ENCODE peak calls at places on chromosomes 7 and 10, in seven cellular contexts. One of them, this sample, is unnamed.

GRCh38 chr7:98556288-98556687 is 60.8 kb upstream of the NPTX2 start:
- DNase-seq in substantia nigra: no peak
- DNase-seq in caudate nucleus: no peak
- DNase-seq in IMR-90: no peak
- DNase-seq in SJSA1: no peak
- DNase-seq in uterus: no peak
- DNase-seq in aorta: no peak
- DNase-seq in this sample: no peak

GRCh38 chr10:46522295-46523118 is 34.0 kb downstream of the GPRIN2 start:
- DNase-seq in caudate nucleus: no peak
- DNase-seq in SJSA1: no peak
- DNase-seq in IMR-90: no peak
- DNase-seq in uterus: no peak
- DNase-seq in substantia nigra: no peak
- DNase-seq in aorta: peak
- DNase-seq in this sample: no peak

GRCh38 chr7:80644054-80644453 is 5.6 kb downstream of the CD36 start:
- DNase-seq in SJSA1: no peak
- DNase-seq in aorta: no peak
- DNase-seq in substantia nigra: no peak
- DNase-seq in IMR-90: no peak
- DNase-seq in caudate nucleus: no peak
- DNase-seq in uterus: no peak
- DNase-seq in this sample: no peak

GRCh38 chr10:79320785-79321493 is 26.3 kb upstream of the PPIF start:
- DNase-seq in IMR-90: peak
- DNase-seq in uterus: no peak
- DNase-seq in caudate nucleus: no peak
- DNase-seq in substantia nigra: no peak
- DNase-seq in SJSA1: peak
- DNase-seq in aorta: no peak
- DNase-seq in this sample: no peak

GRCh38 chr10:91974960-91975359 is 51.4 kb downstream of the BTAF1 start:
- DNase-seq in substantia nigra: no peak
- DNase-seq in uterus: no peak
- DNase-seq in IMR-90: peak
- DNase-seq in caudate nucleus: no peak
- DNase-seq in aorta: no peak
- DNase-seq in SJSA1: peak
- DNase-seq in this sample: no peak

GRCh38 chr10:132386419-132386831 is 10.6 kb upstream of the PWWP2B start:
- DNase-seq in substantia nigra: no peak
- DNase-seq in caudate nucleus: no peak
- DNase-seq in uterus: peak
- DNase-seq in IMR-90: no peak
- DNase-seq in SJSA1: no peak
- DNase-seq in aorta: peak
- DNase-seq in this sample: peak

GRCh38 chr7:106535234-106536026 is 125.5 kb downstream of the CCDC71L start:
- DNase-seq in aorta: no peak
- DNase-seq in IMR-90: no peak
- DNase-seq in caudate nucleus: no peak
- DNase-seq in SJSA1: no peak
- DNase-seq in substantia nigra: no peak
- DNase-seq in uterus: no peak
- DNase-seq in this sample: no peak

GRCh38 chr10:14384096-14384730 is 53.5 kb upstream of the FRMD4A start:
- DNase-seq in substantia nigra: no peak
- DNase-seq in IMR-90: peak
- DNase-seq in uterus: no peak
- DNase-seq in caudate nucleus: no peak
- DNase-seq in SJSA1: no peak
- DNase-seq in aorta: no peak
- DNase-seq in this sample: no peak

GRCh38 chr7:66697451-66698438 is 42.8 kb upstream of the RABGEF1 start:
- DNase-seq in caudate nucleus: peak
- DNase-seq in SJSA1: no peak
- DNase-seq in uterus: peak
- DNase-seq in aorta: peak
- DNase-seq in substantia nigra: peak
- DNase-seq in IMR-90: peak
- DNase-seq in this sample: no peak

GRCh38 chr10:110802090-110802489 is 69.6 kb upstream of the PDCD4 start:
- DNase-seq in SJSA1: peak
- DNase-seq in substantia nigra: no peak
- DNase-seq in aorta: no peak
- DNase-seq in uterus: no peak
- DNase-seq in caudate nucleus: no peak
- DNase-seq in IMR-90: peak
- DNase-seq in this sample: no peak

GRCh38 chr10:87544750-87545149 is 40.1 kb downstream of the MINPP1 start:
- DNase-seq in SJSA1: no peak
- DNase-seq in uterus: no peak
- DNase-seq in caudate nucleus: no peak
- DNase-seq in substantia nigra: no peak
- DNase-seq in aorta: no peak
- DNase-seq in IMR-90: no peak
- DNase-seq in this sample: no peak

GRCh38 chr10:127563718-127564553 is 14.8 kb downstream of the NPS start:
- DNase-seq in substantia nigra: no peak
- DNase-seq in SJSA1: peak
- DNase-seq in IMR-90: no peak
- DNase-seq in aorta: no peak
- DNase-seq in caudate nucleus: no peak
- DNase-seq in uterus: no peak
- DNase-seq in this sample: no peak

GRCh38 chr7:78134256-78134655 is 335.7 kb downstream of the PHTF2 start:
- DNase-seq in SJSA1: peak
- DNase-seq in IMR-90: peak
- DNase-seq in substantia nigra: no peak
- DNase-seq in caudate nucleus: no peak
- DNase-seq in uterus: no peak
- DNase-seq in aorta: no peak
- DNase-seq in this sample: no peak

GRCh38 chr10:12937527-12937926 is 64.0 kb downstream of the CCDC3 start:
- DNase-seq in IMR-90: no peak
- DNase-seq in aorta: no peak
- DNase-seq in uterus: no peak
- DNase-seq in caudate nucleus: no peak
- DNase-seq in SJSA1: no peak
- DNase-seq in substantia nigra: no peak
- DNase-seq in this sample: no peak

DNA sequence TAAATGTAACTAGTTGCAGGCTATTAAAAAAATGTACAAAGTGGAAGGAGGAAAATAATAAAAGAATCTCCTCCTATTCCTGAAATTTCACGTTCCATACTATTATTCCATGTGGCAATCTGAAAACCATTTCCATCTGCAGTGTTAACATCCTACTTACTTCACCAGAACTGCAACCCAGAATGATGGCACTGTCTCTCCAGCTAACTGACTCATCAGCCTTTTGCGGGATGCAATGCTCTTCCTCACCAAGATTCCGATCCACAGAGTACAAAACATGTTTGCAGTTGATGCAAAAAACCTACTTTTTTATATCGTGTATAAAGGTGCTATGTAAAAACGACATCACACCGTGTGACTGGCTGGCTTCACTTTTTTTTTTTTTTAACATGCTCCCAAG is 50.8 kb downstream of the ESYT2 start:
- DNase-seq in uterus: no peak
- DNase-seq in substantia nigra: no peak
- DNase-seq in IMR-90: peak
- DNase-seq in aorta: no peak
- DNase-seq in caudate nucleus: no peak
- DNase-seq in SJSA1: no peak
- DNase-seq in this sample: no peak
- H3K27ac ChIP-seq in uterus: no peak
- H3K27ac ChIP-seq in substantia nigra: no peak
- H3K27ac ChIP-seq in IMR-90: no peak
- H3K27ac ChIP-seq in aorta: no peak
- H3K27ac ChIP-seq in caudate nucleus: no peak
- H3K27ac ChIP-seq in SJSA1: no peak
- H3K27ac ChIP-seq in this sample: no peak

GRCh38 chr10:7111574-7111973 is 299.3 kb downstream of the SFMBT2 start:
- DNase-seq in uterus: no peak
- DNase-seq in caudate nucleus: no peak
- DNase-seq in SJSA1: no peak
- DNase-seq in substantia nigra: no peak
- DNase-seq in IMR-90: peak
- DNase-seq in aorta: no peak
- DNase-seq in this sample: no peak
- H3K27ac ChIP-seq in uterus: no peak
- H3K27ac ChIP-seq in caudate nucleus: no peak
- H3K27ac ChIP-seq in SJSA1: no peak
- H3K27ac ChIP-seq in substantia nigra: no peak
- H3K27ac ChIP-seq in IMR-90: no peak
- H3K27ac ChIP-seq in aorta: no peak
- H3K27ac ChIP-seq in this sample: no peak

GRCh38 chr10:1020460-1020859 is 5.2 kb downstream of the IDI2 start:
- DNase-seq in SJSA1: no peak
- DNase-seq in substantia nigra: no peak
- DNase-seq in IMR-90: no peak
- DNase-seq in uterus: no peak
- DNase-seq in caudate nucleus: no peak
- DNase-seq in aorta: no peak
- DNase-seq in this sample: no peak
- H3K27ac ChIP-seq in SJSA1: no peak
- H3K27ac ChIP-seq in substantia nigra: no peak
- H3K27ac ChIP-seq in IMR-90: no peak
- H3K27ac ChIP-seq in uterus: no peak
- H3K27ac ChIP-seq in caudate nucleus: no peak
- H3K27ac ChIP-seq in aorta: no peak
- H3K27ac ChIP-seq in this sample: no peak

DNA sequence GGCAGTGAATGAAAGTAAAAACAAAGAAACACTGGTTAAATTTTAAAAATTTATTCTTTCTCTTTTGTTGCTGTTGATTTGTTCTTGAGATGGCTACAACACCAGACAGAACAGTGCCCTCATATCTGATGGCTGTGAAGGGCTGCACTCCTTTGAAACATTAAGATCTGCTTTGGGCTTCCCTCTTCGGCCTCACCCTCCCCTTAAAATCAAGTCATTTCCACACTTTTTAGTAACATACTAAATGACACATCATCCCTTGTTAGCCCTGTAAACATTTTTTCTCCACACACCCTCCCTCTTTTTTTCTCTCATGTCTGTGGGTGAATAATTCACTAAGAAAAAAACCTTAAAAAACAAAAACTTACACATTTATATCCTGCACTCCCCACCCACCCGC is 16.4 kb downstream of the IRF5 start:
- DNase-seq in SJSA1: no peak
- DNase-seq in IMR-90: no peak
- DNase-seq in aorta: no peak
- DNase-seq in uterus: no peak
- DNase-seq in caudate nucleus: no peak
- DNase-seq in substantia nigra: no peak
- DNase-seq in this sample: no peak
- H3K27ac ChIP-seq in SJSA1: no peak
- H3K27ac ChIP-seq in IMR-90: no peak
- H3K27ac ChIP-seq in aorta: no peak
- H3K27ac ChIP-seq in uterus: no peak
- H3K27ac ChIP-seq in caudate nucleus: no peak
- H3K27ac ChIP-seq in substantia nigra: no peak
- H3K27ac ChIP-seq in this sample: no peak

GRCh38 chr10:34506773-34507172 is 308.3 kb downstream of the PARD3 start:
- DNase-seq in caudate nucleus: no peak
- DNase-seq in SJSA1: no peak
- DNase-seq in substantia nigra: no peak
- DNase-seq in uterus: no peak
- DNase-seq in aorta: no peak
- DNase-seq in IMR-90: no peak
- DNase-seq in this sample: no peak
- H3K27ac ChIP-seq in caudate nucleus: no peak
- H3K27ac ChIP-seq in SJSA1: no peak
- H3K27ac ChIP-seq in substantia nigra: no peak
- H3K27ac ChIP-seq in uterus: no peak
- H3K27ac ChIP-seq in aorta: no peak
- H3K27ac ChIP-seq in IMR-90: no peak
- H3K27ac ChIP-seq in this sample: no peak

GRCh38 chr10:72429931-72430330 is 75.2 kb upstream of the DNAJB12 start:
- DNase-seq in IMR-90: no peak
- DNase-seq in caudate nucleus: no peak
- DNase-seq in SJSA1: no peak
- DNase-seq in aorta: no peak
- DNase-seq in substantia nigra: no peak
- DNase-seq in uterus: no peak
- DNase-seq in this sample: no peak

DNA sequence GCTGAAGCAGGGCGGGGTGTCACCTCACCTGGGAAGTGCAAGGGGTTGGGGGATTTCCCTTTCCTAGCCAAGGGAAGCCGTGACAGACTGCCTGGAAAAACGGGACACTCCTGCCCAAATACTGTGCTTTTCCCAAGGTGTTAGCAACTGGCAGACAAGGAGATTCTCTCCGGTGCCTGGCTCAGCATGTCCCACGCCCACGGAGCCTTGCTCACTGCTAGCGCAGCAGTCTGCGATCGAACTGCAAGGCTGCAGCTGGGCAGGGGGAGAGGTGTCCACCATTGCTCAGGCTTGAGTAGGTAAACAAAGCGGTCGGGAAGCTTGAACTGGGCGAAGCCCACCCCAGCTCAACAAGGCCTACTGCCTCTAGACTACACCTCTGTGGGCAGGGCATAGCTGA is 80.9 kb upstream of the DNAJB12 start:
- DNase-seq in substantia nigra: no peak
- DNase-seq in IMR-90: no peak
- DNase-seq in aorta: no peak
- DNase-seq in caudate nucleus: no peak
- DNase-seq in SJSA1: no peak
- DNase-seq in uterus: no peak
- DNase-seq in this sample: no peak
- H3K27ac ChIP-seq in substantia nigra: no peak
- H3K27ac ChIP-seq in IMR-90: no peak
- H3K27ac ChIP-seq in aorta: no peak
- H3K27ac ChIP-seq in caudate nucleus: no peak
- H3K27ac ChIP-seq in SJSA1: no peak
- H3K27ac ChIP-seq in uterus: no peak
- H3K27ac ChIP-seq in this sample: no peak

DNA sequence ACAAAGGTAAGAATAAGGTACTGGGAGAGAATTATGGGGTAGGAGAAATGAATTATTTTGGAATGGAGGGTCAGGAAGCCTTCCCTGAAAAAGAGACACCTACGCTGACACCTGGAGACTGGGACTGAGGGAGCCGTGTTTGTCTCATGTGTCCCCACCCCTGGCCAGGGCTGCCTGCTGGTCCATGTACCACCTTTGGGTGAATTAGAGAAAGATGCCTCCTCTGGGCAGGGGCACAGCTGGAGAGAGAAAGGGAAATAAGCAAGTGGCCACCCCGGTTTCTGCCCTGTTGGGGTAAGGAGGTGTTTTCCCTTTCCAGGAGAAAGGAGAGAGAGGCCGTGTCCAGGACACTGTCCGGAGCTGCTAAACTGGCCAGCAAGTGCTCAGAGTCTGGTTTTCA is 21.8 kb downstream of the UBTD1 start:
- DNase-seq in SJSA1: no peak
- DNase-seq in caudate nucleus: no peak
- DNase-seq in IMR-90: no peak
- DNase-seq in aorta: no peak
- DNase-seq in uterus: no peak
- DNase-seq in substantia nigra: no peak
- DNase-seq in this sample: no peak
- H3K27ac ChIP-seq in SJSA1: no peak
- H3K27ac ChIP-seq in caudate nucleus: no peak
- H3K27ac ChIP-seq in IMR-90: no peak
- H3K27ac ChIP-seq in aorta: no peak
- H3K27ac ChIP-seq in uterus: no peak
- H3K27ac ChIP-seq in substantia nigra: no peak
- H3K27ac ChIP-seq in this sample: no peak

This sample was measured in suprapubic skin.